ENCODE peak calls at places on chromosomes 1 and 21, in eight cellular contexts. C is tibial nerve, X is A549, W is IMR-90, M is HL-60, D is upper lobe of left lung, Z is brain microvascular endothelial cell, Y is colonic mucosa. T is an unnamed sample.

GRCh38 chr1:169528214-169529067 is 42.7 kb upstream of the SLC19A2 start:
- DNase-seq in C (no peak), X (no peak), W (no peak), M (peak; percentile 22), D (no peak), Z (no peak), Y (no peak), T (no peak)

GRCh38 chr1:240802271-240802670 is 190.3 kb upstream of the GREM2 start:
- DNase-seq in C (no peak), X (no peak), W (no peak), M (no peak), D (no peak), Z (no peak), Y (no peak), T (no peak)

GRCh38 chr1:156667968-156668709 is 9.1 kb downstream of the NES start:
- DNase-seq in C (no peak), X (no peak), W (no peak), M (no peak), D (no peak), Z (no peak), Y (no peak), T (no peak)

GRCh38 chr1:64654519-64655341 is 90.1 kb upstream of the RAVER2 start:
- DNase-seq in C (no peak), X (no peak), W (peak; percentile 23), M (no peak), D (no peak), Z (no peak), Y (no peak), T (no peak)

GRCh38 chr1:8822383-8823294 is 5.2 kb upstream of the RERE start:
- DNase-seq in C (no peak), X (no peak), W (peak; percentile 89), M (peak; percentile 5), D (no peak), Z (peak; percentile 73), Y (peak; percentile 30), T (no peak)

GRCh38 chr21:19621837-19622496 is 1218.4 kb upstream of the TMPRSS15 start:
- DNase-seq in C (no peak), X (no peak), W (no peak), M (no peak), D (no peak), Z (no peak), Y (no peak), T (no peak)

GRCh38 chr1:77540501-77541161 is 141.8 kb downstream of the ZZZ3 start:
- DNase-seq in C (no peak), X (peak; percentile 24), W (peak; percentile 51), M (no peak), D (no peak), Z (peak; percentile 43), Y (no peak), T (no peak)

GRCh38 chr1:232367293-232367692 is 262.6 kb downstream of the SIPA1L2 start:
- DNase-seq in C (no peak), X (no peak), W (no peak), M (no peak), D (no peak), Z (no peak), Y (no peak), T (no peak)

GRCh38 chr1:16385659-16386453 is 18.8 kb downstream of the SZRD1 start:
- DNase-seq in C (no peak), X (no peak), W (no peak), M (no peak), D (no peak), Z (no peak), Y (no peak), T (no peak)

GRCh38 chr1:16387201-16388185 is 20.5 kb downstream of the SZRD1 start:
- DNase-seq in C (no peak), X (no peak), W (peak; percentile 30), M (no peak), D (peak; percentile 70), Z (no peak), Y (no peak), T (no peak)

GRCh38 chr1:16391408-16391807 is 24.4 kb downstream of the SZRD1 start:
- DNase-seq in C (no peak), X (no peak), W (no peak), M (peak; percentile 57), D (no peak), Z (no peak), Y (no peak), T (no peak)

GRCh38 chr1:16383917-16384316 is 16.9 kb downstream of the SZRD1 start:
- DNase-seq in C (no peak), X (no peak), W (no peak), M (no peak), D (no peak), Z (no peak), Y (no peak), T (no peak)

DNA sequence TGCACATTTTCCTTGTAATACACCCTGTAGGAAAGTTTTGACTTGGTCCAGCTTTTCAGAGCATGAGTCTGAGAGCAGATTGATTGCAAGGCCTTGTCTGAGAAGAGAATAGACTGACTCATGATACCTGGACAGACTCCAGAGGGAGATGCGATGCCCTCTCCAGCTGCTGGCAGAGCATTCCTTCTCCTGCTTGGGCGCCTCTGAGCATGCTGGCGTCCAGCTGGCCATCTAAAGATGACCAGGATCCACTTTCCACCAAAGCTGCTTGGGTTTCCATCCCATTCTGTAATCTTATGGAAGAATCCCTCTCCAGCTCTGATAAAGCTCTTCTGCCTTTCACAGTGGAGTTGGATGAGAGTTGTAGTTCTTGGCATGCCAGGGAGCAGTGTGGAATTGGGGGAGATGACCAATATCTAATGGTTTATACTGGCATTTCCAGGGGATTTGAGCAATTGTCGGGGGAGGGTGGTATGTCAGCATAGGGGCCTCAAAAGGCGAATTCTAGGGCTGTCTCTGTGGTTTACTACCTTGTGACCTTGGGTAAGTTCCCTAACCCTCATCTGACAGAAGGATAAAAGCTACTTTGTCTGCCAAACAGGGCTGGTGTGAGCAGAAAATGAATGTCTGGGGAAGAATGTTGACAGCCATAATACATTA is 19.5 kb downstream of the SZRD1 start:
- DNase-seq in C (no peak), X (peak; percentile 59), W (peak; percentile 76), M (no peak), D (no peak), Z (peak; percentile 62), Y (no peak), T (peak; percentile 44)
- H3K27ac ChIP-seq in C (peak overlapping the region; percentile 78), X (peak overlapping the region; percentile 80), W (peak overlapping the region; percentile 12), M (no peak overlapping the region), D (peak overlapping the region; percentile 49), Z (no peak overlapping the region), Y (peak overlapping the region; percentile 66), T (no peak overlapping the region)

GRCh38 chr1:158150512-158150911 is 30.2 kb upstream of the CD1D start:
- DNase-seq in C (no peak), X (no peak), W (no peak), M (no peak), D (no peak), Z (no peak), Y (no peak), T (no peak)

GRCh38 chr1:158147396-158148353 is 33.0 kb upstream of the CD1D start:
- DNase-seq in C (no peak), X (no peak), W (no peak), M (no peak), D (no peak), Z (no peak), Y (no peak), T (no peak)

GRCh38 chr1:158149577-158150269 is 31.0 kb upstream of the CD1D start:
- DNase-seq in C (peak; percentile 88), X (peak; percentile 95), W (peak; percentile 95), M (peak; percentile 93), D (peak; percentile 91), Z (peak; percentile 96), Y (peak; percentile 91), T (peak; percentile 46)

GRCh38 chr1:158148458-158148857 is 32.2 kb upstream of the CD1D start:
- DNase-seq in C (no peak), X (no peak), W (no peak), M (peak; percentile 29), D (no peak), Z (no peak), Y (no peak), T (no peak)

GRCh38 chr1:158149175-158149574 is 31.5 kb upstream of the CD1D start:
- DNase-seq in C (no peak), X (no peak), W (no peak), M (no peak), D (no peak), Z (no peak), Y (no peak), T (no peak)
- H3K27ac ChIP-seq in C (peak overlapping the region; percentile 65), X (peak overlapping the region; percentile 78), W (no peak overlapping the region), M (peak overlapping the region; percentile 37), D (peak overlapping the region; percentile 67), Z (peak overlapping the region; percentile 13), Y (peak overlapping the region; percentile 24), T (no peak overlapping the region)

GRCh38 chr1:2455757-2456156 is 20.3 kb upstream of the PLCH2 start:
- DNase-seq in C (no peak), X (no peak), W (peak; percentile 20), M (no peak), D (no peak), Z (peak; percentile 35), Y (no peak), T (no peak)

GRCh38 chr1:2451744-2452582 is 24.1 kb upstream of the PLCH2 start:
- DNase-seq in C (no peak), X (peak; percentile 82), W (peak; percentile 94), M (no peak), D (no peak), Z (peak; percentile 94), Y (no peak), T (peak; percentile 58)

GRCh38 chr1:2449636-2450454 is 26.2 kb upstream of the PLCH2 start:
- DNase-seq in C (no peak), X (no peak), W (no peak), M (no peak), D (no peak), Z (no peak), Y (no peak), T (no peak)

GRCh38 chr1:2454227-2454626 is 21.9 kb upstream of the PLCH2 start:
- DNase-seq in C (no peak), X (no peak), W (no peak), M (no peak), D (no peak), Z (no peak), Y (no peak), T (no peak)

DNA sequence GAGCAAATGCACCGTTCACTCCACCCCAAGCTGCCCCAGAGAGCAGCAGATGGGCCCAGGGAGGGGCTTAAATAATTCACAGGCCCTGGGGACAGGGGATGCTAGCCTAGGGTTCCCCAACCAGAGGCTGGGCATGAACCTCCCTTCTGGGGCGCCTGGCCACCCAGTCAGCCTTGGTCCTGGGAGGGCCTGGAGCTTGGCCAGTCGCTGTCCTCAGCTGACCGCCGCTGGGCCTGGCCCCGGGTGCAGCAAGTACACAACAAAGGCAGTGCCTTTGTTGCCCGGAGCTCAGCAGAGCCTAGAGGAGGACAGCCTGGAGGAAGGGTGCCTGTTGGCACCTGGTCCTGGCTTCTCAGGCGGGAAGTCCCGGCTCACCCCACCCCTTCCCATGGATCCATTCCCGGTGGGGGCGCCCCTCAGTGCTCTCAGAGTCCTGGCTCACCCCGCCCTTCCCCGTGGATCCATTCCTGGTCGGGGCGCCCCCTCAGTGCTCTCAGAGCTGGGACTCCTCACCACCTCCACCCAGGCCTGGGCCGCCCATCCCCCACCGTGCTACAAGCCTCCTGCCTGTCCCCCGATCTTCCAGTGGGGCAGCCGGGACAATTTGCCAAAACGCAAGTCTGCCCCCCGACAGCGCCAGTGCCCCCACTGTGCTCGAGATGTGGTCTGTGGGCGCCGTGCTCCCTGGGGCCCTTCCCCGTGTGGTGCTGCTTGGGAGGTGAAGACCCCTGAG is 23.3 kb upstream of the PLCH2 start:
- DNase-seq in C (no peak), X (peak; percentile 46), W (peak; percentile 12), M (no peak), D (no peak), Z (no peak), Y (no peak), T (no peak)
- H3K27ac ChIP-seq in C (no peak overlapping the region), X (peak overlapping the region; percentile 91), W (peak overlapping the region; percentile 92), M (no peak overlapping the region), D (no peak overlapping the region), Z (peak overlapping the region; percentile 67), Y (no peak overlapping the region), T (peak overlapping the region; percentile 77)

DNA sequence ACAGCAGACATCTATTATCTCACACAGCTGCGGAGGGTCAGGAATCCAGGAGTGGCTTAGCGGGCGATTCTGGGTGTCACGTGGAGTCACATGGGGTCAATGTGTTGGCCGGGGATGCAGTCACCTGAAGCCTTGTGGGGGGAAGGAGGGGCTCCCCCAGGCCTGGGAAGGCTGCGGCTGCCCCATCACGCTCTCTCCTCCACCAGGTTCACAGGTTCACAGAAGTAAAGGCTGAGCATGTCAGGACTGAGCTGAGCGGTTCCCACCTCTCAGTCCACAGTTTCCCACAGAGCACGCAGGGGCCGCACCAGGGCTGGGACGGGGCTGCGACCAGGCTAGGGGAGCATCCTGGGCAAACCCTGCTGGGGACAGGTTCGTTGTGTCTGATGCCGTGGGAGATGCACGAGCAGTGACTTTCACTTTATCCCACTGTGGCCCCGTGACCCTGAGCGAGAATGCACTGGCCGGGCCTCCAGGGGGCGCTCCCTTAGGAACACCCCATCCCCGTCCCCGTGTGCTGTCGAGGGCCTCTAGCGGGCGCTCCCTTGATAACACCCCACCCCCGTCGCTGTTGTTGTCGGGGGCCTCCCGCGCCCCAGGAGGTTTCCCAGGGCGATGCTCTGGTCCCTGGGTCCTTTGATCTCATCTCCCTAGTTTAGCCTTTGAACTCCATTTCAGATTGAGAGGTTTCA is 73.2 kb upstream of the TRAPPC10 start:
- DNase-seq in C (peak; percentile 44), X (peak; percentile 68), W (peak; percentile 59), M (peak; percentile 82), D (peak; percentile 85), Z (peak; percentile 52), Y (peak; percentile 86), T (no peak)
- H3K27ac ChIP-seq in C (no peak overlapping the region), X (peak overlapping the region; percentile 43), W (no peak overlapping the region), M (no peak overlapping the region), D (no peak overlapping the region), Z (no peak overlapping the region), Y (no peak overlapping the region), T (no peak overlapping the region)

T was measured in epithelial cell of prostate.